ENCODE peak calls at places on chromosomes 13 and 19, in five cellular contexts. M is uterus, Z is lung, E is mammary epithelial cell, H is mucosa of descending colon. R is an unnamed sample.

GRCh38 chr19:632228-633067 is 889 bp downstream of the POLRMT start:
- DNase-seq in M (no peak), Z (no peak), E (peak; percentile 47), H (peak; percentile 79), R (peak; percentile 40)

GRCh38 chr13:113449693-113450347 is 3.5 kb downstream of the ADPRHL1 start:
- DNase-seq in M (no peak), Z (no peak), E (no peak), H (peak; percentile 37), R (no peak)

GRCh38 chr13:105936816-105937215 is 598.6 kb downstream of the EFNB2 start:
- DNase-seq in M (no peak), Z (no peak), E (no peak), H (no peak), R (no peak)

GRCh38 chr13:19864018-19864338 is 529 bp upstream of the ZMYM5 start:
- DNase-seq in M (peak; percentile 72), Z (peak; percentile 80), E (no peak), H (peak; percentile 87), R (no peak)

GRCh38 chr19:35265126-35265995 is 3.4 kb upstream of the USF2 start:
- DNase-seq in M (peak; percentile 28), Z (no peak), E (peak; percentile 34), H (peak; percentile 21), R (peak; percentile 22)

GRCh38 chr19:7188682-7189629 is 105.3 kb downstream of the INSR start:
- DNase-seq in M (peak; percentile 64), Z (no peak), E (no peak), H (no peak), R (no peak)

GRCh38 chr13:30119476-30119875 is 187.9 kb downstream of the KATNAL1 start:
- DNase-seq in M (peak; percentile 62), Z (no peak), E (peak; percentile 84), H (no peak), R (peak; percentile 82)

GRCh38 chr19:4059931-4060620 is 6.6 kb downstream of the ZBTB7A start:
- DNase-seq in M (peak; percentile 87), Z (no peak), E (peak; percentile 83), H (peak; percentile 92), R (no peak)

GRCh38 chr13:39875111-39875510 is 219.6 kb downstream of the COG6 start:
- DNase-seq in M (no peak), Z (no peak), E (no peak), H (no peak), R (no peak)

GRCh38 chr13:21637296-21637695 is 33.3 kb upstream of the MICU2 start:
- DNase-seq in M (no peak), Z (peak; percentile 89), E (peak; percentile 99), H (peak; percentile 82), R (peak; percentile 96)

GRCh38 chr13:38763446-38764381 is 76.8 kb downstream of the FREM2 start:
- DNase-seq in M (no peak), Z (no peak), E (peak; percentile 23), H (no peak), R (peak; percentile 44)

GRCh38 chr19:10884273-10884672 is 12.9 kb downstream of the CARM1 start:
- DNase-seq in M (peak; percentile 80), Z (no peak), E (no peak), H (no peak), R (peak; percentile 65)

GRCh38 chr13:31556376-31556775 is 182.9 kb upstream of the RXFP2 start:
- DNase-seq in M (no peak), Z (no peak), E (no peak), H (no peak), R (no peak)

GRCh38 chr19:11767633-11768133 is 883 bp downstream of the ZNF441 start:
- DNase-seq in M (peak; percentile 24), Z (peak; percentile 48), E (peak; percentile 31), H (peak; percentile 79), R (peak; percentile 43)

GRCh38 chr19:2212861-2213711 is 23.0 kb downstream of the PLEKHJ1 start:
- DNase-seq in M (no peak), Z (peak; percentile 39), E (no peak), H (peak; percentile 86), R (no peak)

GRCh38 chr13:101647760-101648159 is 195.3 kb downstream of the ITGBL1 start:
- DNase-seq in M (no peak), Z (no peak), E (no peak), H (no peak), R (no peak)

GRCh38 chr13:77002590-77003190 is 10.8 kb downstream of the CLN5 start:
- DNase-seq in M (no peak), Z (no peak), E (peak; percentile 10), H (no peak), R (peak; percentile 53)

GRCh38 chr13:111485491-111486250 is 165.2 kb downstream of the TEX29 start:
- DNase-seq in M (no peak), Z (no peak), E (no peak), H (no peak), R (no peak)

GRCh38 chr19:33201886-33202545 is 7.9 kb downstream of the LRP3 start:
- DNase-seq in M (no peak), Z (no peak), E (no peak), H (no peak), R (no peak)

GRCh38 chr19:2327773-2328400 is 499 bp downstream of the LSM7 start:
- DNase-seq in M (no peak), Z (peak; percentile 40), E (peak; percentile 78), H (no peak), R (peak; percentile 48)

GRCh38 chr13:51645154-51645650 is 60.9 kb downstream of the WDFY2 start:
- DNase-seq in M (no peak), Z (no peak), E (peak; percentile 63), H (no peak), R (no peak)

GRCh38 chr13:28601581-28601980 is 57.3 kb upstream of the POMP start:
- DNase-seq in M (no peak), Z (no peak), E (no peak), H (no peak), R (no peak)

GRCh38 chr13:62046512-62046911 is 630.9 kb upstream of the PCDH20 start:
- DNase-seq in M (no peak), Z (no peak), E (no peak), H (no peak), R (no peak)

GRCh38 chr13:110233682-110234280 is 73.2 kb downstream of the COL4A1 start:
- DNase-seq in M (no peak), Z (no peak), E (no peak), H (no peak), R (no peak)

GRCh38 chr13:98451676-98452105 is 125.2 kb downstream of the STK24 start:
- DNase-seq in M (peak; percentile 71), Z (no peak), E (no peak), H (no peak), R (no peak)

GRCh38 chr19:38671654-38672053 is 24.2 kb downstream of the ACTN4 start:
- DNase-seq in M (no peak), Z (no peak), E (no peak), H (no peak), R (no peak)